ENCODE peak calls at places on chromosomes 11 and 22, in four cellular contexts. L is SJSA1, N is fibroblast of lung, K is psoas muscle. P is an unnamed sample. For H3K27me3, the result is how much of the 10 kb centered on the place peaks cover.

GRCh38 chr11:131977231-131977630 is 606.8 kb downstream of the NTM start:
- DNase-seq in L (no peak), N (no peak), K (no peak), P (no peak)

GRCh38 chr11:19437760-19438159 is 197.0 kb upstream of the E2F8 start:
- DNase-seq in L (no peak), N (peak), K (no peak), P (no peak)

GRCh38 chr11:73287400-73288101 is 15.4 kb downstream of the P2RY6 start:
- DNase-seq in L (no peak), N (no peak), K (no peak), P (no peak)

GRCh38 chr11:22192642-22193347 is at the start of gene ANO5:
- DNase-seq in L (peak), N (no peak), K (peak), P (peak)

GRCh38 chr11:76628408-76628947 is 42.1 kb downstream of the LRRC32 start:
- DNase-seq in L (no peak), N (no peak), K (no peak), P (no peak)

GRCh38 chr22:27296091-27296675 is 505.4 kb downstream of the MN1 start:
- DNase-seq in L (no peak), N (no peak), K (no peak), P (no peak)

GRCh38 chr11:103601230-103601846 is 435.1 kb upstream of the DDI1 start:
- DNase-seq in L (no peak), N (peak), K (no peak), P (no peak)

GRCh38 chr11:1055109-1055703 is 18.7 kb upstream of the MUC6 start:
- DNase-seq in L (no peak), N (no peak), K (peak), P (no peak)

GRCh38 chr22:20155330-20156041 is 4.6 kb upstream of the CCDC188 start:
- DNase-seq in L (peak), N (no peak), K (peak), P (peak)

GRCh38 chr11:19951558-19952083 is 208.7 kb downstream of the DBX1 start:
- DNase-seq in L (no peak), N (peak), K (no peak), P (no peak)

GRCh38 chr22:47168900-47169800 is 406.7 kb downstream of the TBC1D22A start:
- DNase-seq in L (peak), N (no peak), K (peak), P (peak)

GRCh38 chr11:1227551-1228182 is 4.8 kb downstream of the MUC5B start:
- DNase-seq in L (no peak), N (no peak), K (peak), P (no peak)

GRCh38 chr22:47836957-47837356 is 1074.5 kb downstream of the TBC1D22A start:
- DNase-seq in L (peak), N (peak), K (no peak), P (no peak)

DNA sequence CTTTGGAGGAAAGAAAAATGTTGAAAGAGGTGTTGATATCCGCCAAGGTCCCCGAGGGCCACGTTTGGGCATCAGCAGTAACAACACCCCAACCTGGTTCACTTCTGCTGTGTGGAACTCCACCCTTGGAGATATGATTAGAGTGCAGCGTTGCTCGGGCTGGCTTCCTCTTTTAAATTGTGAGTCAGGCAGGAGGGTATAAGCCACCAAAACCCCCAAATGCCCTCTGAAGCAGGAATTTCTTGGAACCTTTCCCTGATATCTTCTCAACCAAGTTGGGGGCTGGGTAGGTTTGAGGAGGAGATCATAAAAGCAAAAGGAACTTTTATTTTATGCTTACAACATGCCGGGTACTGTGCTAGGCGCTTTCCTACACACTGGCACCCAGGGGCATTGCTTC is 6.4 kb upstream of the C11orf96 start:
- DNase-seq in L (peak), N (no peak), K (no peak), P (no peak)
- H3K27me3 ChIP-seq in L (under half), N (under half), K (under half), P (under half)

GRCh38 chr11:125952973-125953372 is 7.1 kb downstream of the VSIG10L2 start:
- DNase-seq in L (no peak), N (peak), K (peak), P (no peak)
- H3K27ac ChIP-seq in L (no peak), N (no peak), K (no peak), P (no peak)

GRCh38 chr22:29479417-29480261 is at the start of gene NEFH:
- DNase-seq in L (no peak), N (no peak), K (no peak), P (no peak)
- H3K27me3 ChIP-seq in L (half or more), N (under half), K (under half), P (under half)

GRCh38 chr11:14424096-14424495 is 65.1 kb upstream of the RRAS2 start:
- DNase-seq in L (no peak), N (peak), K (no peak), P (no peak)
- H3K27ac ChIP-seq in L (peak), N (peak), K (no peak), P (no peak)